ENCODE peak calls at places on chromosomes 16 and 17, in eight cellular contexts. One of them, this sample, is unnamed.

GRCh38 chr17:49022391-49022941 is 25.3 kb downstream of the IGF2BP1 start:
- DNase-seq in effector memory CD4-positive, alpha-beta T cell: no peak
- DNase-seq in stimulated activated naive CD8-positive, alpha-beta T cell treated with anti-CD3 and anti-CD28 coated beads, Interleukin-15, Interleukin-2, amounts not matched to agents 100 U/mL and 50 U/mL, for 24 hours: no peak
- DNase-seq in left ventricle myocardium inferior: no peak
- DNase-seq in stimulated activated CD8-positive, alpha-beta memory T cell treated with anti-CD3 and anti-CD28 coated beads, Interleukin-4, amount 100 ng/mL, for 24 hours: no peak
- DNase-seq in astrocyte of the spinal cord: peak
- DNase-seq in GM13977: no peak
- DNase-seq in NCI-H2171: no peak
- DNase-seq in this sample: no peak

GRCh38 chr17:56896968-56897359 is 16.9 kb downstream of the TRIM25 start:
- DNase-seq in effector memory CD4-positive, alpha-beta T cell: no peak
- DNase-seq in left ventricle myocardium inferior: no peak
- DNase-seq in stimulated activated CD8-positive, alpha-beta memory T cell treated with anti-CD3 and anti-CD28 coated beads, Interleukin-4, amount 100 ng/mL, for 24 hours: no peak
- DNase-seq in GM13977: no peak
- DNase-seq in NCI-H2171: no peak
- DNase-seq in stimulated activated naive CD8-positive, alpha-beta T cell treated with anti-CD3 and anti-CD28 coated beads, Interleukin-15, Interleukin-2, amounts not matched to agents 100 U/mL and 50 U/mL, for 24 hours: no peak
- DNase-seq in astrocyte of the spinal cord: no peak
- DNase-seq in this sample: no peak

GRCh38 chr17:82327757-82328140 is 5.8 kb downstream of the SECTM1 start:
- DNase-seq in stimulated activated naive CD8-positive, alpha-beta T cell treated with anti-CD3 and anti-CD28 coated beads, Interleukin-15, Interleukin-2, amounts not matched to agents 100 U/mL and 50 U/mL, for 24 hours: no peak
- DNase-seq in astrocyte of the spinal cord: no peak
- DNase-seq in GM13977: no peak
- DNase-seq in left ventricle myocardium inferior: no peak
- DNase-seq in NCI-H2171: no peak
- DNase-seq in effector memory CD4-positive, alpha-beta T cell: no peak
- DNase-seq in stimulated activated CD8-positive, alpha-beta memory T cell treated with anti-CD3 and anti-CD28 coated beads, Interleukin-4, amount 100 ng/mL, for 24 hours: no peak
- DNase-seq in this sample: no peak

GRCh38 chr17:5097101-5097834 is 14.4 kb downstream of the ZNF232 start:
- DNase-seq in NCI-H2171: peak
- DNase-seq in stimulated activated naive CD8-positive, alpha-beta T cell treated with anti-CD3 and anti-CD28 coated beads, Interleukin-15, Interleukin-2, amounts not matched to agents 100 U/mL and 50 U/mL, for 24 hours: peak
- DNase-seq in left ventricle myocardium inferior: peak
- DNase-seq in stimulated activated CD8-positive, alpha-beta memory T cell treated with anti-CD3 and anti-CD28 coated beads, Interleukin-4, amount 100 ng/mL, for 24 hours: peak
- DNase-seq in GM13977: no peak
- DNase-seq in astrocyte of the spinal cord: no peak
- DNase-seq in effector memory CD4-positive, alpha-beta T cell: no peak
- DNase-seq in this sample: peak

GRCh38 chr16:62700456-62701280 is 664.4 kb upstream of the CDH8 start:
- DNase-seq in stimulated activated naive CD8-positive, alpha-beta T cell treated with anti-CD3 and anti-CD28 coated beads, Interleukin-15, Interleukin-2, amounts not matched to agents 100 U/mL and 50 U/mL, for 24 hours: no peak
- DNase-seq in GM13977: no peak
- DNase-seq in NCI-H2171: no peak
- DNase-seq in astrocyte of the spinal cord: no peak
- DNase-seq in stimulated activated CD8-positive, alpha-beta memory T cell treated with anti-CD3 and anti-CD28 coated beads, Interleukin-4, amount 100 ng/mL, for 24 hours: no peak
- DNase-seq in left ventricle myocardium inferior: no peak
- DNase-seq in effector memory CD4-positive, alpha-beta T cell: no peak
- DNase-seq in this sample: no peak

GRCh38 chr17:63515426-63515825 is 7.7 kb upstream of the KCNH6 start:
- DNase-seq in GM13977: no peak
- DNase-seq in stimulated activated CD8-positive, alpha-beta memory T cell treated with anti-CD3 and anti-CD28 coated beads, Interleukin-4, amount 100 ng/mL, for 24 hours: no peak
- DNase-seq in stimulated activated naive CD8-positive, alpha-beta T cell treated with anti-CD3 and anti-CD28 coated beads, Interleukin-15, Interleukin-2, amounts not matched to agents 100 U/mL and 50 U/mL, for 24 hours: no peak
- DNase-seq in NCI-H2171: no peak
- DNase-seq in left ventricle myocardium inferior: no peak
- DNase-seq in effector memory CD4-positive, alpha-beta T cell: no peak
- DNase-seq in astrocyte of the spinal cord: no peak
- DNase-seq in this sample: no peak

GRCh38 chr16:80518436-80518835 is 22.4 kb upstream of the DYNLRB2 start:
- DNase-seq in GM13977: no peak
- DNase-seq in astrocyte of the spinal cord: peak
- DNase-seq in effector memory CD4-positive, alpha-beta T cell: no peak
- DNase-seq in stimulated activated naive CD8-positive, alpha-beta T cell treated with anti-CD3 and anti-CD28 coated beads, Interleukin-15, Interleukin-2, amounts not matched to agents 100 U/mL and 50 U/mL, for 24 hours: no peak
- DNase-seq in stimulated activated CD8-positive, alpha-beta memory T cell treated with anti-CD3 and anti-CD28 coated beads, Interleukin-4, amount 100 ng/mL, for 24 hours: no peak
- DNase-seq in NCI-H2171: no peak
- DNase-seq in left ventricle myocardium inferior: no peak
- DNase-seq in this sample: no peak

GRCh38 chr17:29136998-29137730 is 43.0 kb downstream of the MYO18A start:
- DNase-seq in effector memory CD4-positive, alpha-beta T cell: no peak
- DNase-seq in left ventricle myocardium inferior: no peak
- DNase-seq in stimulated activated naive CD8-positive, alpha-beta T cell treated with anti-CD3 and anti-CD28 coated beads, Interleukin-15, Interleukin-2, amounts not matched to agents 100 U/mL and 50 U/mL, for 24 hours: no peak
- DNase-seq in NCI-H2171: no peak
- DNase-seq in GM13977: no peak
- DNase-seq in astrocyte of the spinal cord: no peak
- DNase-seq in stimulated activated CD8-positive, alpha-beta memory T cell treated with anti-CD3 and anti-CD28 coated beads, Interleukin-4, amount 100 ng/mL, for 24 hours: no peak
- DNase-seq in this sample: no peak

GRCh38 chr17:48127371-48128051 is 19.9 kb downstream of the SNX11 start:
- DNase-seq in effector memory CD4-positive, alpha-beta T cell: no peak
- DNase-seq in astrocyte of the spinal cord: no peak
- DNase-seq in stimulated activated CD8-positive, alpha-beta memory T cell treated with anti-CD3 and anti-CD28 coated beads, Interleukin-4, amount 100 ng/mL, for 24 hours: no peak
- DNase-seq in left ventricle myocardium inferior: no peak
- DNase-seq in NCI-H2171: no peak
- DNase-seq in GM13977: no peak
- DNase-seq in stimulated activated naive CD8-positive, alpha-beta T cell treated with anti-CD3 and anti-CD28 coated beads, Interleukin-15, Interleukin-2, amounts not matched to agents 100 U/mL and 50 U/mL, for 24 hours: no peak
- DNase-seq in this sample: no peak

GRCh38 chr16:88943131-88943664 is 33.8 kb downstream of the CBFA2T3 start:
- DNase-seq in stimulated activated naive CD8-positive, alpha-beta T cell treated with anti-CD3 and anti-CD28 coated beads, Interleukin-15, Interleukin-2, amounts not matched to agents 100 U/mL and 50 U/mL, for 24 hours: no peak
- DNase-seq in GM13977: no peak
- DNase-seq in stimulated activated CD8-positive, alpha-beta memory T cell treated with anti-CD3 and anti-CD28 coated beads, Interleukin-4, amount 100 ng/mL, for 24 hours: no peak
- DNase-seq in left ventricle myocardium inferior: no peak
- DNase-seq in astrocyte of the spinal cord: no peak
- DNase-seq in effector memory CD4-positive, alpha-beta T cell: no peak
- DNase-seq in NCI-H2171: no peak
- DNase-seq in this sample: no peak

GRCh38 chr17:65279456-65279855 is 142.3 kb downstream of the RGS9 start:
- DNase-seq in NCI-H2171: no peak
- DNase-seq in stimulated activated CD8-positive, alpha-beta memory T cell treated with anti-CD3 and anti-CD28 coated beads, Interleukin-4, amount 100 ng/mL, for 24 hours: no peak
- DNase-seq in astrocyte of the spinal cord: no peak
- DNase-seq in GM13977: no peak
- DNase-seq in stimulated activated naive CD8-positive, alpha-beta T cell treated with anti-CD3 and anti-CD28 coated beads, Interleukin-15, Interleukin-2, amounts not matched to agents 100 U/mL and 50 U/mL, for 24 hours: no peak
- DNase-seq in effector memory CD4-positive, alpha-beta T cell: no peak
- DNase-seq in left ventricle myocardium inferior: no peak
- DNase-seq in this sample: no peak

GRCh38 chr16:88769617-88770458 is 15.2 kb downstream of the PIEZO1 start:
- DNase-seq in left ventricle myocardium inferior: no peak
- DNase-seq in GM13977: peak
- DNase-seq in NCI-H2171: peak
- DNase-seq in astrocyte of the spinal cord: peak
- DNase-seq in stimulated activated naive CD8-positive, alpha-beta T cell treated with anti-CD3 and anti-CD28 coated beads, Interleukin-15, Interleukin-2, amounts not matched to agents 100 U/mL and 50 U/mL, for 24 hours: peak
- DNase-seq in stimulated activated CD8-positive, alpha-beta memory T cell treated with anti-CD3 and anti-CD28 coated beads, Interleukin-4, amount 100 ng/mL, for 24 hours: no peak
- DNase-seq in effector memory CD4-positive, alpha-beta T cell: no peak
- DNase-seq in this sample: peak

GRCh38 chr17:48155889-48156670 is 48.5 kb downstream of the SNX11 start:
- DNase-seq in stimulated activated CD8-positive, alpha-beta memory T cell treated with anti-CD3 and anti-CD28 coated beads, Interleukin-4, amount 100 ng/mL, for 24 hours: no peak
- DNase-seq in NCI-H2171: peak
- DNase-seq in GM13977: no peak
- DNase-seq in effector memory CD4-positive, alpha-beta T cell: no peak
- DNase-seq in left ventricle myocardium inferior: no peak
- DNase-seq in stimulated activated naive CD8-positive, alpha-beta T cell treated with anti-CD3 and anti-CD28 coated beads, Interleukin-15, Interleukin-2, amounts not matched to agents 100 U/mL and 50 U/mL, for 24 hours: no peak
- DNase-seq in astrocyte of the spinal cord: no peak
- DNase-seq in this sample: no peak

GRCh38 chr17:3920940-3921852 is 4.9 kb upstream of the P2RX1 start:
- DNase-seq in effector memory CD4-positive, alpha-beta T cell: no peak
- DNase-seq in left ventricle myocardium inferior: no peak
- DNase-seq in GM13977: no peak
- DNase-seq in astrocyte of the spinal cord: peak
- DNase-seq in stimulated activated naive CD8-positive, alpha-beta T cell treated with anti-CD3 and anti-CD28 coated beads, Interleukin-15, Interleukin-2, amounts not matched to agents 100 U/mL and 50 U/mL, for 24 hours: no peak
- DNase-seq in stimulated activated CD8-positive, alpha-beta memory T cell treated with anti-CD3 and anti-CD28 coated beads, Interleukin-4, amount 100 ng/mL, for 24 hours: no peak
- DNase-seq in NCI-H2171: no peak
- DNase-seq in this sample: no peak

GRCh38 chr16:27428035-27428785 is 26.2 kb downstream of the IL21R start:
- DNase-seq in effector memory CD4-positive, alpha-beta T cell: no peak
- DNase-seq in left ventricle myocardium inferior: no peak
- DNase-seq in stimulated activated CD8-positive, alpha-beta memory T cell treated with anti-CD3 and anti-CD28 coated beads, Interleukin-4, amount 100 ng/mL, for 24 hours: no peak
- DNase-seq in NCI-H2171: no peak
- DNase-seq in GM13977: no peak
- DNase-seq in astrocyte of the spinal cord: no peak
- DNase-seq in stimulated activated naive CD8-positive, alpha-beta T cell treated with anti-CD3 and anti-CD28 coated beads, Interleukin-15, Interleukin-2, amounts not matched to agents 100 U/mL and 50 U/mL, for 24 hours: peak
- DNase-seq in this sample: peak

GRCh38 chr17:28255616-28256015 is 63.4 kb upstream of the TMEM97 start:
- DNase-seq in stimulated activated CD8-positive, alpha-beta memory T cell treated with anti-CD3 and anti-CD28 coated beads, Interleukin-4, amount 100 ng/mL, for 24 hours: no peak
- DNase-seq in NCI-H2171: no peak
- DNase-seq in GM13977: no peak
- DNase-seq in stimulated activated naive CD8-positive, alpha-beta T cell treated with anti-CD3 and anti-CD28 coated beads, Interleukin-15, Interleukin-2, amounts not matched to agents 100 U/mL and 50 U/mL, for 24 hours: no peak
- DNase-seq in effector memory CD4-positive, alpha-beta T cell: no peak
- DNase-seq in astrocyte of the spinal cord: no peak
- DNase-seq in left ventricle myocardium inferior: no peak
- DNase-seq in this sample: no peak

GRCh38 chr17:17552351-17553216 is 38.9 kb downstream of the PEMT start:
- DNase-seq in astrocyte of the spinal cord: no peak
- DNase-seq in stimulated activated naive CD8-positive, alpha-beta T cell treated with anti-CD3 and anti-CD28 coated beads, Interleukin-15, Interleukin-2, amounts not matched to agents 100 U/mL and 50 U/mL, for 24 hours: no peak
- DNase-seq in left ventricle myocardium inferior: peak
- DNase-seq in NCI-H2171: no peak
- DNase-seq in stimulated activated CD8-positive, alpha-beta memory T cell treated with anti-CD3 and anti-CD28 coated beads, Interleukin-4, amount 100 ng/mL, for 24 hours: no peak
- DNase-seq in GM13977: no peak
- DNase-seq in effector memory CD4-positive, alpha-beta T cell: no peak
- DNase-seq in this sample: no peak

GRCh38 chr16:30874821-30875717 is 18.8 kb downstream of the BCL7C start:
- DNase-seq in stimulated activated CD8-positive, alpha-beta memory T cell treated with anti-CD3 and anti-CD28 coated beads, Interleukin-4, amount 100 ng/mL, for 24 hours: peak
- DNase-seq in left ventricle myocardium inferior: peak
- DNase-seq in astrocyte of the spinal cord: peak
- DNase-seq in GM13977: peak
- DNase-seq in NCI-H2171: peak
- DNase-seq in stimulated activated naive CD8-positive, alpha-beta T cell treated with anti-CD3 and anti-CD28 coated beads, Interleukin-15, Interleukin-2, amounts not matched to agents 100 U/mL and 50 U/mL, for 24 hours: peak
- DNase-seq in effector memory CD4-positive, alpha-beta T cell: peak
- DNase-seq in this sample: peak

GRCh38 chr17:1640329-1641064 is 5.0 kb downstream of the SCARF1 start:
- DNase-seq in left ventricle myocardium inferior: no peak
- DNase-seq in NCI-H2171: no peak
- DNase-seq in stimulated activated naive CD8-positive, alpha-beta T cell treated with anti-CD3 and anti-CD28 coated beads, Interleukin-15, Interleukin-2, amounts not matched to agents 100 U/mL and 50 U/mL, for 24 hours: no peak
- DNase-seq in astrocyte of the spinal cord: no peak
- DNase-seq in stimulated activated CD8-positive, alpha-beta memory T cell treated with anti-CD3 and anti-CD28 coated beads, Interleukin-4, amount 100 ng/mL, for 24 hours: no peak
- DNase-seq in effector memory CD4-positive, alpha-beta T cell: no peak
- DNase-seq in GM13977: no peak
- DNase-seq in this sample: no peak

GRCh38 chr17:77209330-77209748 is 68.6 kb downstream of the SEC14L1 start:
- DNase-seq in left ventricle myocardium inferior: no peak
- DNase-seq in astrocyte of the spinal cord: no peak
- DNase-seq in GM13977: no peak
- DNase-seq in stimulated activated naive CD8-positive, alpha-beta T cell treated with anti-CD3 and anti-CD28 coated beads, Interleukin-15, Interleukin-2, amounts not matched to agents 100 U/mL and 50 U/mL, for 24 hours: no peak
- DNase-seq in effector memory CD4-positive, alpha-beta T cell: no peak
- DNase-seq in NCI-H2171: no peak
- DNase-seq in stimulated activated CD8-positive, alpha-beta memory T cell treated with anti-CD3 and anti-CD28 coated beads, Interleukin-4, amount 100 ng/mL, for 24 hours: no peak
- DNase-seq in this sample: no peak

GRCh38 chr17:1197379-1197778 is 17.6 kb upstream of the ABR start:
- DNase-seq in left ventricle myocardium inferior: no peak
- DNase-seq in astrocyte of the spinal cord: peak
- DNase-seq in NCI-H2171: no peak
- DNase-seq in stimulated activated naive CD8-positive, alpha-beta T cell treated with anti-CD3 and anti-CD28 coated beads, Interleukin-15, Interleukin-2, amounts not matched to agents 100 U/mL and 50 U/mL, for 24 hours: peak
- DNase-seq in stimulated activated CD8-positive, alpha-beta memory T cell treated with anti-CD3 and anti-CD28 coated beads, Interleukin-4, amount 100 ng/mL, for 24 hours: no peak
- DNase-seq in effector memory CD4-positive, alpha-beta T cell: no peak
- DNase-seq in GM13977: no peak
- DNase-seq in this sample: no peak

GRCh38 chr16:30711712-30712111 is 12.7 kb downstream of the SRCAP start:
- DNase-seq in stimulated activated CD8-positive, alpha-beta memory T cell treated with anti-CD3 and anti-CD28 coated beads, Interleukin-4, amount 100 ng/mL, for 24 hours: no peak
- DNase-seq in stimulated activated naive CD8-positive, alpha-beta T cell treated with anti-CD3 and anti-CD28 coated beads, Interleukin-15, Interleukin-2, amounts not matched to agents 100 U/mL and 50 U/mL, for 24 hours: no peak
- DNase-seq in NCI-H2171: no peak
- DNase-seq in left ventricle myocardium inferior: no peak
- DNase-seq in astrocyte of the spinal cord: no peak
- DNase-seq in GM13977: no peak
- DNase-seq in effector memory CD4-positive, alpha-beta T cell: no peak
- DNase-seq in this sample: no peak

GRCh38 chr17:6501359-6501758 is 55.0 kb downstream of the PITPNM3 start:
- DNase-seq in NCI-H2171: no peak
- DNase-seq in GM13977: no peak
- DNase-seq in stimulated activated CD8-positive, alpha-beta memory T cell treated with anti-CD3 and anti-CD28 coated beads, Interleukin-4, amount 100 ng/mL, for 24 hours: no peak
- DNase-seq in effector memory CD4-positive, alpha-beta T cell: no peak
- DNase-seq in left ventricle myocardium inferior: no peak
- DNase-seq in stimulated activated naive CD8-positive, alpha-beta T cell treated with anti-CD3 and anti-CD28 coated beads, Interleukin-15, Interleukin-2, amounts not matched to agents 100 U/mL and 50 U/mL, for 24 hours: no peak
- DNase-seq in astrocyte of the spinal cord: no peak
- DNase-seq in this sample: no peak

GRCh38 chr16:50193594-50193993 is 40.5 kb downstream of the TENT4B start:
- DNase-seq in stimulated activated CD8-positive, alpha-beta memory T cell treated with anti-CD3 and anti-CD28 coated beads, Interleukin-4, amount 100 ng/mL, for 24 hours: no peak
- DNase-seq in left ventricle myocardium inferior: no peak
- DNase-seq in stimulated activated naive CD8-positive, alpha-beta T cell treated with anti-CD3 and anti-CD28 coated beads, Interleukin-15, Interleukin-2, amounts not matched to agents 100 U/mL and 50 U/mL, for 24 hours: no peak
- DNase-seq in astrocyte of the spinal cord: no peak
- DNase-seq in effector memory CD4-positive, alpha-beta T cell: no peak
- DNase-seq in GM13977: no peak
- DNase-seq in NCI-H2171: no peak
- DNase-seq in this sample: no peak